ENCODE peak calls at places on chromosomes 7 and 10, in six cellular contexts. B is OCI-LY7, W is sigmoid colon, Q is transverse colon, A is NB4, J is adrenal gland. T is an unnamed sample.

GRCh38 chr10:42975558-42976352 is 101.1 kb upstream of the RET start:
- DNase-seq in W (peak), J (peak), A (peak), Q (no peak), B (peak), T (peak)

GRCh38 chr10:44982114-44982460 is 3.5 kb upstream of the DEPP1 start:
- DNase-seq in Q (no peak), A (no peak), J (no peak), W (peak), B (no peak), T (peak)

GRCh38 chr7:127251458-127252379 is 1.0 kb downstream of the GRM8 start:
- DNase-seq in W (no peak), A (no peak), Q (peak), B (no peak), J (no peak), T (peak)

GRCh38 chr10:80472234-80473095 is 18.4 kb downstream of the TSPAN14 start:
- DNase-seq in B (peak), A (no peak), W (no peak), Q (no peak), J (no peak), T (peak)

GRCh38 chr7:12052211-12052610 is 158.9 kb upstream of the TMEM106B start:
- DNase-seq in Q (no peak), J (no peak), B (no peak), A (no peak), W (no peak), T (no peak)

GRCh38 chr10:17502788-17503187 is 48.4 kb upstream of the ST8SIA6 start:
- DNase-seq in J (no peak), B (no peak), Q (no peak), A (no peak), W (no peak), T (no peak)

GRCh38 chr10:77392236-77392721 is 245.3 kb downstream of the KCNMA1 start:
- DNase-seq in W (no peak), J (no peak), B (no peak), A (no peak), Q (no peak), T (no peak)

GRCh38 chr10:18164093-18164492 is 23.9 kb downstream of the CACNB2 start:
- DNase-seq in B (no peak), A (no peak), J (no peak), Q (no peak), W (no peak), T (no peak)

GRCh38 chr10:132627736-132628512 is 90.3 kb downstream of the INPP5A start:
- DNase-seq in A (no peak), J (no peak), Q (no peak), B (no peak), W (peak), T (peak)

GRCh38 chr10:119136084-119136483 is 29.4 kb downstream of the SFXN4 start:
- DNase-seq in A (peak), J (no peak), B (no peak), W (peak), Q (no peak), T (no peak)

GRCh38 chr7:49790209-49790608 is 16.8 kb downstream of the VWC2 start:
- DNase-seq in Q (no peak), A (no peak), W (no peak), B (peak), J (no peak), T (no peak)

GRCh38 chr7:49788455-49789059 is 15.1 kb downstream of the VWC2 start:
- DNase-seq in Q (no peak), B (no peak), J (no peak), A (no peak), W (no peak), T (no peak)

GRCh38 chr7:49789736-49790135 is 16.3 kb downstream of the VWC2 start:
- DNase-seq in A (no peak), B (peak), J (no peak), W (no peak), Q (no peak), T (no peak)

GRCh38 chr7:49787980-49788379 is 14.5 kb downstream of the VWC2 start:
- DNase-seq in B (no peak), Q (no peak), W (no peak), A (no peak), J (no peak), T (peak)

GRCh38 chr7:49791089-49791741 is 17.8 kb downstream of the VWC2 start:
- DNase-seq in J (no peak), B (peak), Q (peak), W (no peak), A (peak), T (no peak)
- TF ChIP-seq CTCF in J (no peak), B (peak), Q (peak), W (no peak), A (peak), T (no peak)

DNA sequence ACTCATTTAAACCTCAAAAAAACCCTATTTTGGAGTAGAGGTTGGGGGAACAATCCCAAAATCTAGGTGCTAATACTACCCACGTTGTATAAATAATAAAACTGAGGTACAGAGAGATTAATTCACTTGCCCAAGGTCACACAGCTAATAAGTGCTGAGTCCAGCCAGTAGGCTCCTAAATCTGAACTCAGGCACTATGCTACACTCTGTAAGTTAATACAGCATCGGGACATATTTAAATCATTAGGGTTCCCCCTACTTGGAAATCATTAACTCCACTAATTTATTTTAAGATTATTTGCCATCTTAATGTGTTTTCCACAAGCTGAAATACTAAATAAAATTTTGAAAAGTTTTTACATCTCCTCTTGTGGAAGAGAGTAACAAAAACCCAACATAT is 24.2 kb downstream of the PIP4K2A start:
- DNase-seq in J (no peak), W (no peak), Q (no peak), A (no peak), B (no peak), T (no peak)
- H3K4me3 ChIP-seq in J (no peak), W (no peak), Q (no peak), A (no peak), B (no peak), T (no peak)

GRCh38 chr7:41993173-41993867 is 243.7 kb downstream of the GLI3 start:
- DNase-seq in J (no peak), A (no peak), B (no peak), W (no peak), Q (no peak), T (no peak)

GRCh38 chr7:41996381-41997035 is 240.5 kb downstream of the GLI3 start:
- DNase-seq in B (peak), Q (no peak), J (no peak), A (no peak), W (no peak), T (no peak)

GRCh38 chr7:41995632-41996271 is 241.3 kb downstream of the GLI3 start:
- DNase-seq in A (no peak), J (no peak), B (no peak), W (no peak), Q (no peak), T (no peak)

GRCh38 chr7:41994746-41995110 is 242.3 kb downstream of the GLI3 start:
- DNase-seq in Q (no peak), A (no peak), B (no peak), W (no peak), J (no peak), T (no peak)

DNA sequence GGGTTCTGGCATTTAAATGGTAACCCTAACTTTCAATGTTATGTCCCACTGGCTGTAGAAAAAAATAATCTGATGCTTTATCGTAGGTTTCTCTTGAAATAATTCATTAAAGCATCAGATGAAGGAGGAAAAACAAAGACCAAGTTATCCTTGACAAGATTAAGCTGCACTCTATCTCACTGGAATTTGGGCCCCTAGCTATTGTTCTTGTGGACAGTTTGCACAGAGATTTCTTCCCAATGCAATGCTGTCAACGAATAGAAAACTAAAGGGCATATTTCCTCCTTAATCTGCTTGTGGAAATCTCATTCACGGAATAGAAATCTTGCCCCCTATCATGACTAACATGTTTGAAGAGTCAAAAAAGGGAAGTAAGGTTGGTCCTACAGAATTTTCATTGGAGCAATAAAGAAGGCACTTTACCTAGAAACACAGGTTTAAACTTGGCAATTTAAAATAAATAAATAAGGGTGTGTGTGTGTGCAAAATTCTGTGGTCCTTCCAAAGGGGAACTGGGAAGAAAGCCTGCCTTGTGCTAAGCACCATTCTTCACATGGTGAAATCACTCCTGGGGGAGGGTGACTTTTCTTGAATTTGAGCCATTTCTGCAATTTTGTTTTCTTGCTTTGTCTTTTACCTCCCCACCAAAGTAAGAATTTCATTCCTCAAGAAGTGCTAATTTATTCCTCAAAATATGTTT is 242.8 kb downstream of the GLI3 start:
- DNase-seq in Q (no peak), A (peak), B (no peak), J (no peak), W (no peak), T (no peak)
- TF ChIP-seq CTCF in Q (no peak), A (no peak), B (no peak), J (no peak), W (no peak), T (no peak)

DNA sequence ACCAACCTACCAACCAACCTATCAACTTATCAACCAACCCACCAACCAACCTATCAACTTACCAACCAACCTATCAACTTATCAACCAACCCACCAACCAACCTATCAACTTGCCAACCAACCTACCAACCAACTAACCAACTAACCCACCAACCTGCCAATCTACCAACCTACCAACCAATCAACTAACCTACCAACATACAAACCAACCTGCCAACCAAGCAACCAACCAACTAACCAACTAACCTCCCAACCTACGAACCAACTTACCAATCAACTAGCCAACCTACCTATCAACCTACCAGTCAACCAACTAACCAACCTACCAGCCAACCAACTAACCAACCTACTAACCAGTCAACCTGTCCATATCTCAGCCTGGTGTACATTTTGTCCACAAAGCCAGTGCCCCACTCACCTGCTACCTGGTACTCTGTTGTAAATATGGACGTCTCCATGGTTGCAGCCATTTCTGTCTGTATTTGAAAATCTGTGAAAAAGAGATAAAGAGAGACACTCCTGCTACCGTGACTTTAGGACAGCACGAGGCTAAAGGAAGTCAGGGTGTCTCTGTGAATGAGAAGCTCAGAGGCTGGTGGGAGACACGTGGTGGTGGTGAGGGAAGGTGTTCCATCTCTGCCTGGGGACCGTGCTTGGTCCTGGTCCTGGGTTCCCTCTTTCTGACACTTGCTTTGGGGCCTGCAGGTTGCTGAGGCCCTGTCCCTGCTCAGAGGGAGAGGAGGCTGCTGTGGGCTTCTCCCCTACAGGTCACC is 41.9 kb upstream of the IL15RA start:
- DNase-seq in A (no peak), J (no peak), W (no peak), Q (no peak), B (peak), T (peak)
- H3K4me3 ChIP-seq in A (no peak), J (no peak), W (no peak), Q (no peak), B (no peak), T (no peak)

GRCh38 chr7:29968683-29969457 is 20.7 kb downstream of the SCRN1 start:
- DNase-seq in Q (no peak), J (no peak), B (no peak), A (no peak), W (no peak), T (peak)
- TF ChIP-seq CTCF in Q (no peak), J (no peak), B (no peak), A (no peak), W (no peak), T (no peak)

GRCh38 chr10:117450940-117451339 is 75.7 kb upstream of the PDZD8 start:
- DNase-seq in J (no peak), B (no peak), Q (no peak), A (no peak), W (no peak), T (no peak)

GRCh38 chr10:117454502-117454901 is 79.3 kb upstream of the PDZD8 start:
- DNase-seq in W (no peak), Q (no peak), B (no peak), J (no peak), A (peak), T (peak)

GRCh38 chr10:117445992-117446391 is 70.8 kb upstream of the PDZD8 start:
- DNase-seq in A (no peak), W (no peak), Q (no peak), B (no peak), J (no peak), T (no peak)

GRCh38 chr10:117448840-117449239 is 73.6 kb upstream of the PDZD8 start:
- DNase-seq in A (no peak), W (no peak), B (no peak), J (no peak), Q (no peak), T (no peak)

DNA sequence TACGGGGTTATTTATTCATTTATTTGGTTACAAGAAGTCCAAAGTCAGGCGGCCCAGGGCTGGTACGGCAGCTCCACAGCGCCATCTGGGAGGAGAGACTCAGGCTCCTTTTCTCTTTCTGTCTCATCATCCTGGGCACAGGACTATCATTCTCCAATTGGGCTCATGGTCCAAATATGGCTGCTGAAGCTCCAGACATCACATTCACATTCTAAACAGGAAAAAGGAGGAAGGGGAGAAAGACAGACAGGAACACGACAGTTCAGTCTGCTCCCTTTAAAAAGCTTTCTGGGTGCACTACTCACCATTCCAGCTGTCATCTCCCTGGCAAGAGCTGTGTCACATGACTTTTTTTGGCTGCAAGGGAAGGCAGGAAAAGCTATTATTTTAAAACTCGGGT is 74.4 kb upstream of the PDZD8 start:
- DNase-seq in A (no peak), J (no peak), B (no peak), W (no peak), Q (no peak), T (peak)
- H3K4me3 ChIP-seq in A (no peak), J (no peak), B (no peak), W (no peak), Q (no peak), T (no peak)

GRCh38 chr7:85019778-85020177 is 167.1 kb downstream of the SEMA3D start:
- DNase-seq in Q (no peak), J (no peak), B (no peak), A (no peak), W (no peak), T (no peak)

GRCh38 chr7:85010306-85010705 is 176.6 kb downstream of the SEMA3D start:
- DNase-seq in J (no peak), W (no peak), Q (no peak), B (no peak), A (no peak), T (no peak)

GRCh38 chr7:85018498-85018897 is 168.4 kb downstream of the SEMA3D start:
- DNase-seq in J (no peak), W (no peak), A (no peak), B (no peak), Q (no peak), T (no peak)

GRCh38 chr7:85019176-85019575 is 167.7 kb downstream of the SEMA3D start:
- DNase-seq in W (no peak), J (no peak), B (no peak), Q (no peak), A (no peak), T (no peak)

GRCh38 chr7:85014936-85015335 is 171.9 kb downstream of the SEMA3D start:
- DNase-seq in A (peak), J (no peak), W (no peak), B (no peak), Q (no peak), T (no peak)
- TF ChIP-seq CTCF in A (peak), J (no peak), W (no peak), B (no peak), Q (no peak), T (no peak)

DNA sequence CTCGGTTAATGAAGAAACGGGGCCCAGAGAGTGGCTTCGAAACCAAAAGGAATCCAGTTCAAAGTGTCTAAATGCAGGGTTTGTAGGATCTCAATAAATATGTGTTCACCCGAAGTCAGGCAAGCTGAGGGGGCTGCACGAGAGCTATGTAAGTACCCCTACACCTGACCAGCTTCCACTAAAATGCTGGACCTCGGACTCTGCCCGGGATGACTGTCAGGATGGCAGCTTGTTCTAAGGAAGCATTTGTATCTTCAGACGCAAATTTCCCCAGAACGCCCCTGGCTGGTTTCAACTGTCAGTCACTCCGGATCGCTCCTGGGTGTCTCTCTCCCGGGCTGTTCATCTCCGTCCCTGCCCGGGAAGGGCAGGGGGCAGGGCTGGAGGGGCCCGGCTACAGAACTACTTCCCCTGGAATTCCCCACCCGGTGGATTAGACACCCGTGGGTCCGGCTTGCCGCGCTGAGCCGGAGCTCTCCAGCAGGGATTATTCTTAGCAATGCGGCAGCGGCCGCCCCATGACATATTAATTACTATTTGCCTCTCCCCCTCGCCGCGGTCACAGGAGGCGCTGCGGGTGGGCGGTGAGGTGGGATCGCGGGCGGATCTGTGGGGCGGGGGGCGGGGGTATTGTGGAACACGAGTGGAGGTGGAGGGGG is 275.8 kb upstream of the NEBL start:
- DNase-seq in J (peak), B (no peak), W (no peak), A (no peak), Q (peak), T (no peak)
- H3K4me3 ChIP-seq in J (no peak), B (no peak), W (peak), A (no peak), Q (peak), T (peak)

DNA sequence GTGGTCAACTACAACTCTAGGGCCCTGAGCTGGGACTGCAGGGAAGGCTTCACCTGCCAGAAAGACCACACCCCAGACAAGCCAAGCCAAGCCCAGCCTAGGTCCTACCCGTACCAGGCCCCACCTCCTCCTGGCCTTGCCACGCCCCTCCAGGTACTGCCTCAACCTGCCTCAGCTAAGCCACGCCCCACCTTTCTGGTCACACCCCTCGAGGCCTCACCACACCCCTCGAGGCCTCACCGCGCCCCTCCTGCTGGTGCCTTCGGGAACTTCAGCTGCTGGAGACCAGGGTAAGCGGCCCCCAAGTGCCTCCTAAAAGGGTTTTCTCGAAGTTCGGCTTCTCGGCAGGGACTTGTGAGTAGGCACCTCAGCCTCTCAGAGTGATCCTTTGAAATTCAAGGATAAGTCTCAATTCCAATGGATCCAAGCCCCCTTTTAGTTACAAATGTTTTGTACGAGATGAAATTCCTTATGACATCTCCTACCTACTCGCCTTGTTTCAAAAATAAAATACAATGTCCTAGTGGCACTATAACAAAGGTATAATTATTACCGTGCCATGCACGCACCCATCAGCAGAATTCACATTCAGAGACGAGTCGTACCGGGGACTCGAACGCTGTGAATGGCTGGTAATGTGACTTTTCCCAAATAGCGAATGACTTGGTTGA is 171.2 kb downstream of the ARHGAP21 start:
- DNase-seq in W (no peak), B (peak), J (peak), Q (peak), A (peak), T (no peak)
- TF ChIP-seq CTCF in W (no peak), B (peak), J (peak), Q (peak), A (no peak), T (peak)

T was measured in osteoblast.